ENCODE peak calls at places on chromosomes 5 and 9, in eight cellular contexts. Y is heart right ventricle, C is Peyer's patch, V is OCI-LY7, N is endothelial cell of umbilical vein, E is GM23338, R is HCT116, S is cardiac muscle cell. W is an unnamed sample. For H3K4me1, the result is how much of the 10 kb centered on the place peaks cover.

GRCh38 chr5:173973614-173973969 is 15.4 kb upstream of the C5orf47 start:
- DNase-seq in V (no peak), Y (no peak), S (peak), C (peak), E (peak), N (no peak), R (no peak), W (no peak)

GRCh38 chr9:83274787-83275186 is 211.8 kb upstream of the RASEF start:
- DNase-seq in Y (no peak), E (no peak), N (no peak), R (no peak), C (no peak), V (no peak), S (no peak), W (no peak)

GRCh38 chr9:72038408-72038807 is 22.0 kb downstream of the C9orf57 start:
- DNase-seq in C (no peak), Y (peak), S (peak), N (no peak), R (no peak), E (no peak), V (no peak), W (no peak)

GRCh38 chr9:75170898-75171360 is 82.6 kb downstream of the OSTF1 start:
- DNase-seq in V (no peak), S (no peak), Y (no peak), N (no peak), E (no peak), R (no peak), C (no peak), W (no peak)

GRCh38 chr5:135999396-136000139 is 29.2 kb upstream of the TGFBI start:
- DNase-seq in C (no peak), Y (no peak), R (no peak), N (peak), S (no peak), V (no peak), E (no peak), W (no peak)

GRCh38 chr5:67494186-67494842 is 297.7 kb upstream of the CD180 start:
- DNase-seq in E (no peak), V (no peak), R (no peak), N (no peak), C (no peak), S (no peak), Y (no peak), W (no peak)

GRCh38 chr9:86741311-86742215 is 205.7 kb downstream of the GAS1 start:
- DNase-seq in R (peak), N (no peak), C (no peak), Y (peak), V (no peak), E (no peak), S (peak), W (peak)

GRCh38 chr9:126376311-126376902 is 49.8 kb downstream of the MVB12B start:
- DNase-seq in N (no peak), S (no peak), C (no peak), R (no peak), V (no peak), Y (no peak), E (no peak), W (peak)

GRCh38 chr9:4640027-4640426 is 22.1 kb upstream of the PLPP6 start:
- DNase-seq in C (peak), Y (no peak), N (peak), V (no peak), S (peak), E (peak), R (peak), W (no peak)

GRCh38 chr9:78695521-78695920 is 398.6 kb downstream of the PSAT1 start:
- DNase-seq in C (no peak), R (no peak), E (no peak), S (no peak), V (no peak), Y (no peak), N (no peak), W (no peak)
- H3K4me3 ChIP-seq in C (no peak), R (no peak), E (no peak), S (no peak), V (no peak), Y (no peak), N (no peak), W (no peak)

GRCh38 chr9:133060417-133060841 is 1.4 kb upstream of the CEL start:
- DNase-seq in R (no peak), C (no peak), Y (no peak), S (peak), N (no peak), E (peak), V (peak), W (no peak)
- TF ChIP-seq CTCF in R (no peak), C (no peak), Y (no peak), S (no peak), N (no peak), E (no peak), V (no peak), W (no peak)

GRCh38 chr9:131098391-131099087 is 2.2 kb downstream of the AIF1L start:
- DNase-seq in E (peak), S (no peak), Y (peak), C (no peak), V (no peak), R (no peak), N (no peak), W (no peak)
- H3K4me1 ChIP-seq in E (half or more), S (under half), Y (under half), C (under half), V (under half), R (under half), N (under half), W (under half)

GRCh38 chr9:121985792-121986494 is 107.2 kb downstream of the TTLL11 start:
- DNase-seq in R (no peak), E (peak), N (no peak), S (no peak), C (no peak), V (no peak), Y (peak), W (no peak)
- H3K4me3 ChIP-seq in R (no peak), E (no peak), N (no peak), S (no peak), C (no peak), V (no peak), Y (no peak), W (no peak)

DNA sequence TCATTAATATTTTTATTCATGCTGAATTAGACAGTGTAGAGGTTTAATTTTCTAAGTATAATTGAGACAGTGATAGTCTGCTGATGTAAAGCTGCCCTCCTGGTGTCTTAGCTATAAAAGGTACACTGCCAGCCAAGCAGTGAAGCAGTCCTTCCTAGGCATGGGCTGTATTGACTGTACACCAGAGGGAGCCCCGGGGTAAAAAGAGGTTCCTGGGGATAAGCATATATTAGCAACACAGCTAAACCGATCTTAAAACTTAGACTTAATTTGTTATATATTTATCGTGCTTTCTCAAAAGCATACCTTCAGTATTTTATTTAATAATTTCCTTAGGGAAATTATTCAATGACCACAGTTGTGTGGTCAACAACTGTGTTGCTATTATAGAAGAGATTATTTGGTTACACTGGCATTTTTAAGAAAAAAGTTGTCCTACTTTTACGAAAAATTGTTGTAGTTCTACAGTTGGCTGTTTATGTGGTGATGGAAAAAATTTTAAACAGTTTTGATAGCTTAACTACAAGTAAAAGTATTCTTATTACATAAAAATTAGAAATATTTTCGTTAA is 68.8 kb downstream of the ELL2 start:
- DNase-seq in C (peak), R (peak), Y (no peak), V (peak), N (peak), E (peak), S (no peak), W (peak)
- TF ChIP-seq CTCF in C (peak), R (peak), Y (peak), V (peak), N (peak), E (peak), S (peak), W (peak)

DNA sequence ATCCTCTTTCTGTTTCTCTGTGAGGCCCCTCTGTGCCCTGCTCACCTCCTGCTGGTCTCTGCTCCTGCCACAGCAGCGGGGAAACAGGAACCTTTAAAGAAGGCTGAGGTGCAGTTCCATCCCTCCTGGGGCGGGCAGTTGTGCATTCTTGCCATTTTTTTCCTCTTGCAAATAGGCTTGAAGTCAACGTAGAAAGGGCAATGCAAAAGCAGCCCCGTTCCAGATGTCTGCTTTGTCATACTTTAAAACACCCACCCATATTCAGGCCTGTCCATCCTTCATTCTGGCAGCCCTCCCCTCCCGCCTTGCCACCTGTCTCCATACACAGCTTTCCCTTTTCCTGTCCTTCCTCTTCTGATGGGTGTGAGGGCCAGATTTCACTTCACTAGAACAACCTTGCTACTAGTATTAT is 65.4 kb upstream of the KLF9 start:
- DNase-seq in C (no peak), S (no peak), Y (no peak), N (no peak), E (peak), V (no peak), R (no peak), W (no peak)
- H3K4me1 ChIP-seq in C (under half), S (under half), Y (under half), N (under half), E (under half), V (under half), R (under half), W (under half)

DNA sequence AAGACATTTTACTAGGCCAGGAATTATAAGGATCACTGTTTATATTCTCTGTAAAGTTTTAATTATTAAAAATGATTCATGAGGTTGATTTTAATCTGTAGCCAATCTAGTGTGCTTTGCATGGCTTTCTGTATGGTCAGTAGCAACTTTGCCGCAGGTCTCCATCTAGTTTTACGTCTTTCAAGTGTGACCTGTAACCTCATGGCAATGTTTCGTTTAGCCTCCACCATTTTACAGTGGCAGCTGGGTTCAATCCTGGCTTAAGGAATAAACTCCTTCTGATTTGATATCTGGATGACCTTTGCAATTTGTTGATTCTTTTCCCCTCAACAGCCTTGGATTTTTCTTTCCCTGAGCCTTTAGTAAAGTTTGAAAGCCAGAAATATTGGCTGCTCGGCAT is 434.5 kb upstream of the CDH9 start:
- DNase-seq in R (no peak), C (no peak), S (no peak), Y (no peak), V (no peak), E (peak), N (no peak), W (no peak)
- H3K4me3 ChIP-seq in R (peak), C (no peak), S (peak), Y (no peak), V (no peak), E (peak), N (no peak), W (no peak)

GRCh38 chr5:119943148-119943547 is 313.8 kb downstream of the FAM170A start:
- DNase-seq in E (no peak), N (peak), S (no peak), Y (no peak), V (no peak), C (no peak), R (no peak), W (no peak)
- TF ChIP-seq CTCF in E (no peak), N (no peak), S (no peak), Y (peak), V (peak), C (peak), R (peak), W (no peak)

DNA sequence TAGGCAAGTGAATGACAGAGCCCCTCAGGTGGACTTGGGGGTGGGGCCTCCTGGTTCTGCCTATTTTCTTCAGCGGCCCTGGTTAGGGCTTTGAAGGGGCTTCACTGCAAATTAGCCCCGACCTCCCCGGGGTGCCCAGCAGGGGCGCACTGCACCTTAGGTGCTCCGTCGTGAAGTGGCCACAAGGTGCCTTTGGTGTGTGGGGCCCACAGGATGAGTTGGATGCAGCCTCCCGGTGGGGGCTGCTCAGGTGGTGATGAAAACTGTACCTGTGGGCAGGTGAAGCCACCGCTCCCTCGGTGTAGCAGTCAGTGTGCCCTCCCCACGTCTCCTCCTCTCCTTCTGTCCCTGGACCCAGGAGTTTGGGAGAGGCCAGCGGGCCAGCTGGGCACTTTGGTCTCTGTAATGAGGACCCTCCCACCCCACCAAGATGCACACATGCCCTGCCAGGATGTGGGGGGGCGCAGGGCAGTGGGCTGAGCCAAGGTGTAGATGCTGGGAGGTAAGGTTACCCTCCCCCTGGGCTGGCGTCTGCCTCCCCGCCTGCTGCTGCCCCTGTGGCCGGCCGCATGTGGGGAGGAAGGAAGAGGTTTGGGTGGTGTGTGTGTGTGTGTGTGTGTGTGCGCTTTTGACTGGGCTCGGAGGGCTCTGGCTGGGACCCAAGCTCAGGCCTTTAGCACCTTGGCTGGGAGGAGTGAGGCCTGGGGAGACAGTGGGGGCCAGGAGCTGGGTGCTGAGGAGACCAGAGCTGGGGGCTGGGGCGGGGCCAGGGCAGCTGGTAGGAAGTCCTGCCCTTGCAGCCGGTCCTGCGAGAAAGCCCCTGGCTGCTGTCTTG is 55.6 kb downstream of the RXRA start:
- DNase-seq in E (no peak), S (no peak), C (peak), N (peak), V (peak), Y (peak), R (no peak), W (no peak)
- H3K4me1 ChIP-seq in E (under half), S (under half), C (under half), N (under half), V (under half), Y (half or more), R (half or more), W (under half)